ENCODE peak calls at places on chromosomes 11 and 22, in nine cellular contexts. One of them, this sample, is unnamed. For H3K4me1, the result is how much of the 10 kb centered on the place peaks cover.

GRCh38 chr22:44648821-44649566 is 53.0 kb upstream of the PRR5 start:
- DNase-seq in left ventricle myocardium inferior: no peak
- DNase-seq in esophagus muscularis mucosa: no peak
- DNase-seq in mesenchymal stem cell: peak
- DNase-seq in GM23338: no peak
- DNase-seq in esophagus squamous epithelium: no peak
- DNase-seq in colonic mucosa: peak
- DNase-seq in OCI-LY7: no peak
- DNase-seq in DND-41: no peak
- DNase-seq in this sample: no peak

GRCh38 chr11:72088076-72088806 is 7.6 kb downstream of the LRRC51 start:
- DNase-seq in DND-41: no peak
- DNase-seq in GM23338: no peak
- DNase-seq in OCI-LY7: no peak
- DNase-seq in left ventricle myocardium inferior: no peak
- DNase-seq in esophagus squamous epithelium: no peak
- DNase-seq in mesenchymal stem cell: peak
- DNase-seq in colonic mucosa: no peak
- DNase-seq in esophagus muscularis mucosa: no peak
- DNase-seq in this sample: no peak

GRCh38 chr11:126127284-126127845 is 64.7 kb upstream of the CDON start:
- DNase-seq in esophagus squamous epithelium: no peak
- DNase-seq in GM23338: no peak
- DNase-seq in esophagus muscularis mucosa: no peak
- DNase-seq in colonic mucosa: no peak
- DNase-seq in mesenchymal stem cell: no peak
- DNase-seq in left ventricle myocardium inferior: no peak
- DNase-seq in DND-41: no peak
- DNase-seq in OCI-LY7: no peak
- DNase-seq in this sample: no peak

GRCh38 chr11:31267720-31268119 is 101.8 kb downstream of the DCDC1 start:
- DNase-seq in DND-41: no peak
- DNase-seq in OCI-LY7: no peak
- DNase-seq in esophagus muscularis mucosa: no peak
- DNase-seq in GM23338: no peak
- DNase-seq in esophagus squamous epithelium: no peak
- DNase-seq in colonic mucosa: no peak
- DNase-seq in left ventricle myocardium inferior: no peak
- DNase-seq in mesenchymal stem cell: no peak
- DNase-seq in this sample: no peak

GRCh38 chr22:23695141-23695540 is 4.3 kb downstream of the RGL4 start:
- DNase-seq in colonic mucosa: no peak
- DNase-seq in left ventricle myocardium inferior: no peak
- DNase-seq in OCI-LY7: no peak
- DNase-seq in DND-41: no peak
- DNase-seq in esophagus muscularis mucosa: no peak
- DNase-seq in GM23338: no peak
- DNase-seq in esophagus squamous epithelium: no peak
- DNase-seq in mesenchymal stem cell: no peak
- DNase-seq in this sample: no peak

GRCh38 chr11:17313349-17314231 is 37.1 kb downstream of the NUCB2 start:
- DNase-seq in DND-41: no peak
- DNase-seq in OCI-LY7: no peak
- DNase-seq in GM23338: no peak
- DNase-seq in left ventricle myocardium inferior: no peak
- DNase-seq in mesenchymal stem cell: no peak
- DNase-seq in esophagus squamous epithelium: no peak
- DNase-seq in esophagus muscularis mucosa: no peak
- DNase-seq in colonic mucosa: no peak
- DNase-seq in this sample: no peak

GRCh38 chr11:5809122-5809519 is 397 bp downstream of the OR52N2 start:
- DNase-seq in DND-41: no peak
- DNase-seq in OCI-LY7: no peak
- DNase-seq in esophagus muscularis mucosa: no peak
- DNase-seq in left ventricle myocardium inferior: no peak
- DNase-seq in mesenchymal stem cell: peak
- DNase-seq in colonic mucosa: no peak
- DNase-seq in esophagus squamous epithelium: no peak
- DNase-seq in GM23338: no peak
- DNase-seq in this sample: no peak

GRCh38 chr11:128417607-128418324 is 169.6 kb downstream of the ETS1 start:
- DNase-seq in left ventricle myocardium inferior: no peak
- DNase-seq in GM23338: no peak
- DNase-seq in esophagus muscularis mucosa: peak
- DNase-seq in OCI-LY7: no peak
- DNase-seq in mesenchymal stem cell: peak
- DNase-seq in colonic mucosa: no peak
- DNase-seq in esophagus squamous epithelium: no peak
- DNase-seq in DND-41: no peak
- DNase-seq in this sample: no peak

GRCh38 chr11:66056541-66056940 is 4.4 kb downstream of the SF3B2 start:
- DNase-seq in esophagus muscularis mucosa: no peak
- DNase-seq in colonic mucosa: no peak
- DNase-seq in GM23338: no peak
- DNase-seq in esophagus squamous epithelium: no peak
- DNase-seq in left ventricle myocardium inferior: no peak
- DNase-seq in OCI-LY7: no peak
- DNase-seq in mesenchymal stem cell: no peak
- DNase-seq in DND-41: no peak
- DNase-seq in this sample: no peak

GRCh38 chr22:33918676-33919590 is 1.3 kb downstream of the LARGE1 start:
- DNase-seq in DND-41: no peak
- DNase-seq in left ventricle myocardium inferior: no peak
- DNase-seq in esophagus muscularis mucosa: no peak
- DNase-seq in GM23338: no peak
- DNase-seq in mesenchymal stem cell: peak
- DNase-seq in colonic mucosa: no peak
- DNase-seq in esophagus squamous epithelium: no peak
- DNase-seq in OCI-LY7: no peak
- DNase-seq in this sample: no peak
- H3K27ac ChIP-seq in DND-41: no peak
- H3K27ac ChIP-seq in left ventricle myocardium inferior: peak
- H3K27ac ChIP-seq in esophagus muscularis mucosa: peak
- H3K27ac ChIP-seq in GM23338: no peak
- H3K27ac ChIP-seq in mesenchymal stem cell: no peak
- H3K27ac ChIP-seq in colonic mucosa: no peak
- H3K27ac ChIP-seq in esophagus squamous epithelium: no peak
- H3K27ac ChIP-seq in OCI-LY7: no peak
- H3K27ac ChIP-seq in this sample: no peak

GRCh38 chr11:45082744-45083543 is 63.5 kb upstream of the PRDM11 start:
- DNase-seq in OCI-LY7: peak
- DNase-seq in left ventricle myocardium inferior: no peak
- DNase-seq in GM23338: peak
- DNase-seq in esophagus muscularis mucosa: no peak
- DNase-seq in esophagus squamous epithelium: no peak
- DNase-seq in DND-41: no peak
- DNase-seq in colonic mucosa: no peak
- DNase-seq in mesenchymal stem cell: no peak
- DNase-seq in this sample: no peak

GRCh38 chr11:45079943-45080719 is 66.3 kb upstream of the PRDM11 start:
- DNase-seq in mesenchymal stem cell: no peak
- DNase-seq in OCI-LY7: peak
- DNase-seq in esophagus squamous epithelium: no peak
- DNase-seq in left ventricle myocardium inferior: no peak
- DNase-seq in esophagus muscularis mucosa: no peak
- DNase-seq in colonic mucosa: peak
- DNase-seq in DND-41: peak
- DNase-seq in GM23338: no peak
- DNase-seq in this sample: no peak

GRCh38 chr11:45085657-45086501 is 60.6 kb upstream of the PRDM11 start:
- DNase-seq in OCI-LY7: no peak
- DNase-seq in mesenchymal stem cell: no peak
- DNase-seq in left ventricle myocardium inferior: no peak
- DNase-seq in colonic mucosa: no peak
- DNase-seq in esophagus muscularis mucosa: no peak
- DNase-seq in DND-41: no peak
- DNase-seq in GM23338: peak
- DNase-seq in esophagus squamous epithelium: no peak
- DNase-seq in this sample: no peak

GRCh38 chr11:45086526-45086925 is 59.9 kb upstream of the PRDM11 start:
- DNase-seq in DND-41: no peak
- DNase-seq in OCI-LY7: no peak
- DNase-seq in esophagus muscularis mucosa: no peak
- DNase-seq in left ventricle myocardium inferior: no peak
- DNase-seq in mesenchymal stem cell: no peak
- DNase-seq in GM23338: no peak
- DNase-seq in esophagus squamous epithelium: no peak
- DNase-seq in colonic mucosa: no peak
- DNase-seq in this sample: no peak

DNA sequence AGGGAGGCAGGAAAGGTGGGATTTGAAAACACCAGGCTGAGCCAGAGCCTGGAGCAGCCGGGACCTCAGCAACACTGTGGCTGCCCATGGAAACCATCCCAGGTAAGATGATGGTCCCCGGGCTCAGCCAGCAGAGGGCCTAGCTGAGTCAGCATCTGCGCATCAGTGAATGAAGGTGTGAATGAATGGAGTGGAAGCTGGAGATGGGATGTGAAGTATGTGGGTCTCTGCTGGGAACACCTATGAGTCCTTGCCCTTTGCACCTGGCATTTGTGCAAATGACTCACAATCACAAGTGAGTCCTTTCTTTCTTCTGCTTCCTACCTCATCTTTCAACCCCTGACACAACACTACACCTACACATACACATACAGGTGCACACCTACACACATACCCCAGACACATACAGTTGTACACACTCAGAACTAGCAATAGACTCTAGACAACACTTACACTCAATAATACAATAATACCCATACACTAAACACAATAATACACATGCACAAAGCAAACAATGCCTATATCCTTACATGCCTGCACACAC is 62.8 kb upstream of the PRDM11 start:
- DNase-seq in esophagus squamous epithelium: no peak
- DNase-seq in DND-41: no peak
- DNase-seq in colonic mucosa: peak
- DNase-seq in left ventricle myocardium inferior: no peak
- DNase-seq in mesenchymal stem cell: no peak
- DNase-seq in OCI-LY7: peak
- DNase-seq in esophagus muscularis mucosa: no peak
- DNase-seq in GM23338: peak
- DNase-seq in this sample: no peak
- H3K4me1 ChIP-seq in esophagus squamous epithelium: half or more
- H3K4me1 ChIP-seq in DND-41: under half
- H3K4me1 ChIP-seq in colonic mucosa: under half
- H3K4me1 ChIP-seq in left ventricle myocardium inferior: under half
- H3K4me1 ChIP-seq in mesenchymal stem cell: under half
- H3K4me1 ChIP-seq in OCI-LY7: half or more
- H3K4me1 ChIP-seq in esophagus muscularis mucosa: under half
- H3K4me1 ChIP-seq in GM23338: half or more
- H3K4me1 ChIP-seq in this sample: under half

DNA sequence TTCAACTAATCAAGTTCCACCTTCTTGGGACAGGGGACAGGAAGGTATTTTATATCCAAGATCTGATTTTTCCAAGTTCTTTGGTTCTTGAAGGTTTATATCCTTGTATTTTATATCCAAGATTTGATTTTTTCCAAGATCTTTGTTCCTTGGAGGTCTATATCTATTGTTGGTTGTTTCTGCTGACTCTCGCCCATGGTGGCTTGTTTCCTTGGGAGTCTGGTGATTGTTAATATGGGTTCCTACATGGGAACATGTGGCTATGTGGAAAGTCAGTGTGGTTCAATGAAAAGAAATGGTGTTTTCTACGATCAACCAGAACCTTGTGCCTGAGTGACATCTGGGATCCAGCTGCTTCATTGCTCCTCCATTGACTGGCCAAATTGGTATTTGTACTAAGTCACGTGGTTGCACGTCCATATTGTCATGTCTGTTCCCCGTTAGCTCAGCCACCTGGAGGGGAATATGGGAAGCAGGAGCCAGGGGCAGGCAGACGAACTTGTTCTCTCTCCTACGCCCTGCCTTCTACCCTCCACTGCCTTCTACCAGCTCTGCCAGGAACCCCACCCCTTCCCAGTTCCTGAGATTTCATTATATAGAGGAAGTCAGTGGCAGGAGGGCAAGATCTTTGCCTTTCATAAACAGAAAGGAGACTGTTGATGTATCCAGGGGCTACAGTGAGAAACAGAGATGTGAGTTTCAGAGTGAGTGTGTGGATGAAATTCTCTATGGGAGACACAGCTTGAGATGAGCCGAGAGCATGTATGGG is 11.1 kb upstream of the CSF2RB start:
- DNase-seq in esophagus muscularis mucosa: no peak
- DNase-seq in left ventricle myocardium inferior: no peak
- DNase-seq in mesenchymal stem cell: no peak
- DNase-seq in GM23338: no peak
- DNase-seq in DND-41: no peak
- DNase-seq in colonic mucosa: no peak
- DNase-seq in esophagus squamous epithelium: no peak
- DNase-seq in OCI-LY7: no peak
- DNase-seq in this sample: no peak
- H3K27ac ChIP-seq in esophagus muscularis mucosa: no peak
- H3K27ac ChIP-seq in left ventricle myocardium inferior: no peak
- H3K27ac ChIP-seq in mesenchymal stem cell: no peak
- H3K27ac ChIP-seq in GM23338: no peak
- H3K27ac ChIP-seq in DND-41: no peak
- H3K27ac ChIP-seq in colonic mucosa: no peak
- H3K27ac ChIP-seq in esophagus squamous epithelium: no peak
- H3K27ac ChIP-seq in OCI-LY7: no peak
- H3K27ac ChIP-seq in this sample: no peak

GRCh38 chr11:1456596-1457325 is 29.8 kb downstream of the MOB2 start:
- DNase-seq in GM23338: no peak
- DNase-seq in esophagus squamous epithelium: no peak
- DNase-seq in OCI-LY7: no peak
- DNase-seq in DND-41: no peak
- DNase-seq in left ventricle myocardium inferior: no peak
- DNase-seq in esophagus muscularis mucosa: no peak
- DNase-seq in mesenchymal stem cell: no peak
- DNase-seq in colonic mucosa: no peak
- DNase-seq in this sample: no peak

GRCh38 chr11:1454576-1454975 is 32.0 kb downstream of the MOB2 start:
- DNase-seq in esophagus squamous epithelium: no peak
- DNase-seq in DND-41: no peak
- DNase-seq in GM23338: no peak
- DNase-seq in esophagus muscularis mucosa: no peak
- DNase-seq in OCI-LY7: no peak
- DNase-seq in mesenchymal stem cell: no peak
- DNase-seq in left ventricle myocardium inferior: no peak
- DNase-seq in colonic mucosa: no peak
- DNase-seq in this sample: no peak

GRCh38 chr11:1455032-1455762 is 31.4 kb downstream of the MOB2 start:
- DNase-seq in esophagus muscularis mucosa: no peak
- DNase-seq in OCI-LY7: no peak
- DNase-seq in GM23338: no peak
- DNase-seq in DND-41: no peak
- DNase-seq in left ventricle myocardium inferior: no peak
- DNase-seq in mesenchymal stem cell: no peak
- DNase-seq in esophagus squamous epithelium: no peak
- DNase-seq in colonic mucosa: no peak
- DNase-seq in this sample: no peak

GRCh38 chr11:1456166-1456565 is 30.4 kb downstream of the MOB2 start:
- DNase-seq in OCI-LY7: no peak
- DNase-seq in DND-41: no peak
- DNase-seq in esophagus muscularis mucosa: no peak
- DNase-seq in GM23338: no peak
- DNase-seq in left ventricle myocardium inferior: no peak
- DNase-seq in colonic mucosa: no peak
- DNase-seq in esophagus squamous epithelium: no peak
- DNase-seq in mesenchymal stem cell: no peak
- DNase-seq in this sample: no peak

DNA sequence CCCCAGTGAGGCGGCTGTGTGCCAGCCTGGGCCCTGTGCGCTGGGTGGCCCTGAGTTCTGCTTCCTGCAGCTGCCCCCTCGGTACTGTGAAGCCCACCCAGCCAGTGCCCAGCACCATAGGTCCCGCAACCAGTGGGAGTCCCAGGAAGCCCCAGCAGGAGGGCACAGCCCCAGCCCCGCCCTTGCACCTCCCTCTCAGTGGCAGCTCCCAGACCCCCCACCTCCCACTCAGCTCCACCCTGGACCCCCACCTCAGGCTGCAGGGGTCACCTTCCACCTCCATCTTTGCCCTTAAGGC is 30.9 kb downstream of the MOB2 start:
- DNase-seq in colonic mucosa: no peak
- DNase-seq in left ventricle myocardium inferior: no peak
- DNase-seq in esophagus muscularis mucosa: no peak
- DNase-seq in DND-41: no peak
- DNase-seq in esophagus squamous epithelium: no peak
- DNase-seq in mesenchymal stem cell: no peak
- DNase-seq in GM23338: no peak
- DNase-seq in OCI-LY7: no peak
- DNase-seq in this sample: no peak
- H3K4me1 ChIP-seq in colonic mucosa: under half
- H3K4me1 ChIP-seq in left ventricle myocardium inferior: under half
- H3K4me1 ChIP-seq in esophagus muscularis mucosa: under half
- H3K4me1 ChIP-seq in DND-41: under half
- H3K4me1 ChIP-seq in esophagus squamous epithelium: under half
- H3K4me1 ChIP-seq in mesenchymal stem cell: under half
- H3K4me1 ChIP-seq in GM23338: under half
- H3K4me1 ChIP-seq in OCI-LY7: under half
- H3K4me1 ChIP-seq in this sample: under half

This sample was measured in CD8-positive, alpha-beta T cell.